ENCODE peak calls at places on chromosomes 1 and 21, in six cellular contexts. One of them, this sample, is unnamed.

GRCh38 chr1:225875044-225875822 is 6.9 kb downstream of the TMEM63A start:
- DNase-seq in LHCN-M2: no peak
- DNase-seq in small intestine: peak; percentile 89
- DNase-seq in activated CD4-positive, CD25-positive, alpha-beta regulatory T cell treated with anti-CD3 and anti-CD28 coated beads, Interleukin-2, amount 50 U/mL, for 72 hours: no peak
- DNase-seq in HCT116: peak; percentile 82
- DNase-seq in heart left ventricle: no peak
- DNase-seq in this sample: no peak

GRCh38 chr1:230806552-230806951 is 59.4 kb downstream of the CAPN9 start:
- DNase-seq in LHCN-M2: no peak
- DNase-seq in small intestine: no peak
- DNase-seq in activated CD4-positive, CD25-positive, alpha-beta regulatory T cell treated with anti-CD3 and anti-CD28 coated beads, Interleukin-2, amount 50 U/mL, for 72 hours: no peak
- DNase-seq in HCT116: no peak
- DNase-seq in heart left ventricle: no peak
- DNase-seq in this sample: no peak

GRCh38 chr1:246794261-246795093 is 70.3 kb downstream of the SCCPDH start:
- DNase-seq in LHCN-M2: peak; percentile 66
- DNase-seq in small intestine: peak; percentile 31
- DNase-seq in activated CD4-positive, CD25-positive, alpha-beta regulatory T cell treated with anti-CD3 and anti-CD28 coated beads, Interleukin-2, amount 50 U/mL, for 72 hours: no peak
- DNase-seq in HCT116: no peak
- DNase-seq in heart left ventricle: no peak
- DNase-seq in this sample: no peak

GRCh38 chr1:64898107-64898861 is 68.1 kb downstream of the JAK1 start:
- DNase-seq in LHCN-M2: peak; percentile 98
- DNase-seq in small intestine: peak; percentile 93
- DNase-seq in activated CD4-positive, CD25-positive, alpha-beta regulatory T cell treated with anti-CD3 and anti-CD28 coated beads, Interleukin-2, amount 50 U/mL, for 72 hours: no peak
- DNase-seq in HCT116: peak; percentile 94
- DNase-seq in heart left ventricle: peak; percentile 89
- DNase-seq in this sample: peak; percentile 59

GRCh38 chr1:206935491-206936067 is 10.7 kb downstream of the PIGR start:
- DNase-seq in LHCN-M2: peak; percentile 24
- DNase-seq in small intestine: peak; percentile 48
- DNase-seq in activated CD4-positive, CD25-positive, alpha-beta regulatory T cell treated with anti-CD3 and anti-CD28 coated beads, Interleukin-2, amount 50 U/mL, for 72 hours: peak; percentile 48
- DNase-seq in HCT116: no peak
- DNase-seq in heart left ventricle: no peak
- DNase-seq in this sample: peak; percentile 81

GRCh38 chr1:14765773-14766172 is 167.3 kb downstream of the KAZN start:
- DNase-seq in LHCN-M2: no peak
- DNase-seq in small intestine: no peak
- DNase-seq in activated CD4-positive, CD25-positive, alpha-beta regulatory T cell treated with anti-CD3 and anti-CD28 coated beads, Interleukin-2, amount 50 U/mL, for 72 hours: no peak
- DNase-seq in HCT116: no peak
- DNase-seq in heart left ventricle: no peak
- DNase-seq in this sample: no peak

GRCh38 chr1:203304919-203305808 is at the start of gene BTG2:
- DNase-seq in LHCN-M2: peak; percentile 84
- DNase-seq in small intestine: peak; percentile 94
- DNase-seq in activated CD4-positive, CD25-positive, alpha-beta regulatory T cell treated with anti-CD3 and anti-CD28 coated beads, Interleukin-2, amount 50 U/mL, for 72 hours: peak; percentile 87
- DNase-seq in HCT116: peak; percentile 66
- DNase-seq in heart left ventricle: peak; percentile 96
- DNase-seq in this sample: peak; percentile 96

GRCh38 chr1:171142081-171142450 is 43.0 kb upstream of the FMO2 start:
- DNase-seq in LHCN-M2: peak; percentile 61
- DNase-seq in small intestine: no peak
- DNase-seq in activated CD4-positive, CD25-positive, alpha-beta regulatory T cell treated with anti-CD3 and anti-CD28 coated beads, Interleukin-2, amount 50 U/mL, for 72 hours: no peak
- DNase-seq in HCT116: no peak
- DNase-seq in heart left ventricle: peak; percentile 58
- DNase-seq in this sample: no peak

GRCh38 chr21:44337941-44338895 is 972 bp downstream of the CFAP410 start:
- DNase-seq in LHCN-M2: peak; percentile 38
- DNase-seq in small intestine: peak; percentile 75
- DNase-seq in activated CD4-positive, CD25-positive, alpha-beta regulatory T cell treated with anti-CD3 and anti-CD28 coated beads, Interleukin-2, amount 50 U/mL, for 72 hours: no peak
- DNase-seq in HCT116: peak; percentile 47
- DNase-seq in heart left ventricle: peak; percentile 78
- DNase-seq in this sample: peak; percentile 75

GRCh38 chr1:150484861-150485260 is 2.4 kb upstream of the TARS2 start:
- DNase-seq in LHCN-M2: peak; percentile 50
- DNase-seq in small intestine: peak; percentile 54
- DNase-seq in activated CD4-positive, CD25-positive, alpha-beta regulatory T cell treated with anti-CD3 and anti-CD28 coated beads, Interleukin-2, amount 50 U/mL, for 72 hours: no peak
- DNase-seq in HCT116: no peak
- DNase-seq in heart left ventricle: no peak
- DNase-seq in this sample: peak; percentile 14

GRCh38 chr1:99180343-99180808 is 83.9 kb upstream of the PLPPR4 start:
- DNase-seq in LHCN-M2: peak; percentile 82
- DNase-seq in small intestine: peak; percentile 73
- DNase-seq in activated CD4-positive, CD25-positive, alpha-beta regulatory T cell treated with anti-CD3 and anti-CD28 coated beads, Interleukin-2, amount 50 U/mL, for 72 hours: peak; percentile 45
- DNase-seq in HCT116: peak; percentile 79
- DNase-seq in heart left ventricle: peak; percentile 77
- DNase-seq in this sample: peak; percentile 50

GRCh38 chr1:198577444-198577843 is 37.0 kb upstream of the ATP6V1G3 start:
- DNase-seq in LHCN-M2: peak; percentile 91
- DNase-seq in small intestine: no peak
- DNase-seq in activated CD4-positive, CD25-positive, alpha-beta regulatory T cell treated with anti-CD3 and anti-CD28 coated beads, Interleukin-2, amount 50 U/mL, for 72 hours: no peak
- DNase-seq in HCT116: no peak
- DNase-seq in heart left ventricle: no peak
- DNase-seq in this sample: no peak

GRCh38 chr1:51697160-51697559 is 80.3 kb downstream of the OSBPL9 start:
- DNase-seq in LHCN-M2: no peak
- DNase-seq in small intestine: no peak
- DNase-seq in activated CD4-positive, CD25-positive, alpha-beta regulatory T cell treated with anti-CD3 and anti-CD28 coated beads, Interleukin-2, amount 50 U/mL, for 72 hours: no peak
- DNase-seq in HCT116: no peak
- DNase-seq in heart left ventricle: no peak
- DNase-seq in this sample: no peak